ENCODE peak calls at places on chromosomes 2 and 18, in nine cellular contexts. A is CD8-positive, alpha-beta memory T cell; N is IMR-90; V is neuronal stem cell; D is adrenal gland; J is psoas muscle; R is CD8-positive, alpha-beta T cell; F is CD4-positive, CD25-positive, alpha-beta regulatory T cell; L is tibial artery. M is an unnamed sample.

GRCh38 chr2:12091201-12091806 is 344.9 kb downstream of the LPIN1 start:
- DNase-seq in A (no peak), N (no peak), V (no peak), D (no peak), J (no peak), R (no peak), F (no peak), L (no peak), M (no peak)

GRCh38 chr2:119431976-119432881 is 575 bp downstream of the TMEM37 start:
- DNase-seq in A (no peak), N (peak; percentile 9), V (no peak), D (peak; percentile 62), J (no peak), R (no peak), F (no peak), L (no peak), M (no peak)

GRCh38 chr2:237720962-237721361 is 77.6 kb upstream of the RBM44 start:
- DNase-seq in A (no peak), N (peak; percentile 83), V (no peak), D (no peak), J (no peak), R (no peak), F (no peak), L (no peak), M (no peak)

GRCh38 chr18:46373787-46374186 is 269.6 kb downstream of the HAUS1 start:
- DNase-seq in A (no peak), N (no peak), V (no peak), D (no peak), J (no peak), R (no peak), F (no peak), L (no peak), M (no peak)

GRCh38 chr2:197261808-197262226 is 48.8 kb downstream of the ANKRD44 start:
- DNase-seq in A (no peak), N (peak; percentile 71), V (no peak), D (no peak), J (no peak), R (no peak), F (no peak), L (no peak), M (no peak)

GRCh38 chr2:217993817-217994459 is 8.9 kb downstream of the TNS1 start:
- DNase-seq in A (peak; percentile 14), N (peak; percentile 45), V (peak; percentile 59), D (peak; percentile 81), J (peak; percentile 88), R (peak; percentile 63), F (no peak), L (no peak), M (peak; percentile 77)

GRCh38 chr2:98663521-98664090 is 55.2 kb downstream of the UNC50 start:
- DNase-seq in A (no peak), N (no peak), V (no peak), D (no peak), J (no peak), R (peak; percentile 27), F (no peak), L (no peak), M (no peak)

GRCh38 chr2:160878622-160879021 is 281.6 kb upstream of the TANK start:
- DNase-seq in A (no peak), N (no peak), V (no peak), D (no peak), J (no peak), R (no peak), F (no peak), L (no peak), M (no peak)

GRCh38 chr2:28710545-28710944 is 41.1 kb upstream of the PPP1CB start:
- DNase-seq in A (no peak), N (no peak), V (no peak), D (no peak), J (no peak), R (no peak), F (no peak), L (no peak), M (no peak)

GRCh38 chr2:229869226-229869625 is 52.6 kb downstream of the TRIP12 start:
- DNase-seq in A (no peak), N (no peak), V (no peak), D (no peak), J (no peak), R (no peak), F (no peak), L (no peak), M (no peak)

GRCh38 chr2:20241973-20242726 is 17.2 kb upstream of the SDC1 start:
- DNase-seq in A (no peak), N (no peak), V (no peak), D (no peak), J (no peak), R (peak; percentile 34), F (no peak), L (no peak), M (no peak)

GRCh38 chr18:63564576-63564975 is 22.4 kb downstream of the SERPINB12 start:
- DNase-seq in A (no peak), N (no peak), V (no peak), D (no peak), J (no peak), R (no peak), F (no peak), L (no peak), M (no peak)

GRCh38 chr2:72830273-72830672 is 4.4 kb upstream of the EXOC6B start:
- DNase-seq in A (no peak), N (no peak), V (no peak), D (no peak), J (no peak), R (no peak), F (no peak), L (no peak), M (no peak)

GRCh38 chr2:85958731-85959130 is 69.9 kb upstream of the ST3GAL5 start:
- DNase-seq in A (no peak), N (no peak), V (no peak), D (no peak), J (no peak), R (no peak), F (no peak), L (no peak), M (no peak)

GRCh38 chr2:44937688-44938240 is 3.7 kb upstream of the SIX3 start:
- DNase-seq in A (no peak), N (no peak), V (peak; percentile 86), D (no peak), J (peak; percentile 49), R (no peak), F (no peak), L (no peak), M (no peak)

GRCh38 chr2:173373286-173373685 is 18.6 kb downstream of the CDCA7 start:
- DNase-seq in A (no peak), N (peak; percentile 13), V (no peak), D (no peak), J (no peak), R (no peak), F (no peak), L (no peak), M (no peak)

GRCh38 chr2:69933839-69934613 is 19.1 kb downstream of the MXD1 start:
- DNase-seq in A (no peak), N (peak; percentile 93), V (no peak), D (peak; percentile 47), J (no peak), R (no peak), F (no peak), L (peak; percentile 41), M (no peak)

GRCh38 chr2:20219763-20220380 is 5.1 kb downstream of the SDC1 start:
- DNase-seq in A (no peak), N (no peak), V (no peak), D (no peak), J (no peak), R (no peak), F (no peak), L (no peak), M (no peak)

GRCh38 chr18:13103366-13103765 is 112.2 kb downstream of the CEP192 start:
- DNase-seq in A (no peak), N (no peak), V (no peak), D (no peak), J (no peak), R (no peak), F (no peak), L (no peak), M (no peak)

DNA sequence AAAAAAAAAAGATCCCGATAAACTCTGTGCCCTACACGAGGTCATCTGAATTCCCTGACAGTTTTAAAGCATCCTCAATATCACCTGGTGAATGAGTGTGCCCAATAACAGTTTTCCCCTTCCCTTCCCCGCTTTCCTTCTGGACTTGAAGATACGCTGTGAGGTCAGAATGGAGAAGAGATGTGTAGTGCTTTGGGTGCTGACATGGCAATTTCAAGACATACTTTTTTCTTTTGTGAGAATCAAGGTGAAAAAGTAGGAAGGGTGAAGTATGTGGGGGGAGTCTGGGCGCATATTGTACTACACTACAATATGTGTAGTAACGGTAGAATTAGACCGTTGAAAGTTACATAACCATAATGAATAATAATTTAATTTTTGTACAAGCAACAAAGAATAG is 21.7 kb downstream of the DNAJC27 start:
- DNase-seq in A (no peak), N (no peak), V (no peak), D (no peak), J (no peak), R (no peak), F (no peak), L (no peak), M (no peak)
- H3K36me3 ChIP-seq in A (peaks cover 26% of the 10 kb centered on the region), N (peaks cover 14% of the 10 kb centered on the region), V (peaks cover 21% of the 10 kb centered on the region), D (no peaks in the 10 kb centered on the region), J (peaks cover 6% of the 10 kb centered on the region), R (peaks cover 34% of the 10 kb centered on the region), F (peaks cover 48% of the 10 kb centered on the region), L (peaks cover 45% of the 10 kb centered on the region), M (no peaks in the 10 kb centered on the region)

DNA sequence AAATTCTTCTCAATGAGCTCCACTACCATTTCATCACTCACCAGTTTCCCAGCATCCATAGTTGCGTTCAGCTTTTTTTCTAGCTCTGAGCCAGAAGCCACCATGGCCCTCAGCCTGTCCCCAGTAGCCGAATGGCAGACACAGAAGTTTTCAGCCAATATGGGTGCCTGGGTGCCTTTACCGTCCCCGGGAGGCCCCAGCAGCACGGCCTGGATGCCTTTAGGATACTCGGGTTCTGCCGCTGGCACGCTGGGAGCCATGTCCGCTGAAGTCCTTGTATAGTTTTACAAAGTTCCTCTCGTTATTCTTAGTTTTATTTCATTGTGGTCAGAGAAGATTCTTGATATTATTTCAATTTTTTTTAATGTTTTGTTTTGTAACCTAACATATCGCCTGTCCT is 187.2 kb downstream of the MEMO1 start:
- DNase-seq in A (no peak), N (no peak), V (no peak), D (no peak), J (no peak), R (no peak), F (no peak), L (no peak), M (no peak)
- H3K4me3 ChIP-seq in A (no peak overlapping the region), N (no peak overlapping the region), V (no peak overlapping the region), D (no peak overlapping the region), J (no peak overlapping the region), R (no peak overlapping the region), F (no peak overlapping the region), L (no peak overlapping the region), M (no peak overlapping the region)

GRCh38 chr18:61718944-61719343 is 173.9 kb downstream of the RNF152 start:
- DNase-seq in A (no peak), N (no peak), V (no peak), D (no peak), J (no peak), R (no peak), F (no peak), L (no peak), M (no peak)
- H3K4me1 ChIP-seq in A (no peaks in the 10 kb centered on the region), N (no peaks in the 10 kb centered on the region), V (no peaks in the 10 kb centered on the region), D (no peaks in the 10 kb centered on the region), J (no peaks in the 10 kb centered on the region), R (no peaks in the 10 kb centered on the region), F (no peaks in the 10 kb centered on the region), L (no peaks in the 10 kb centered on the region), M (no peaks in the 10 kb centered on the region)

DNA sequence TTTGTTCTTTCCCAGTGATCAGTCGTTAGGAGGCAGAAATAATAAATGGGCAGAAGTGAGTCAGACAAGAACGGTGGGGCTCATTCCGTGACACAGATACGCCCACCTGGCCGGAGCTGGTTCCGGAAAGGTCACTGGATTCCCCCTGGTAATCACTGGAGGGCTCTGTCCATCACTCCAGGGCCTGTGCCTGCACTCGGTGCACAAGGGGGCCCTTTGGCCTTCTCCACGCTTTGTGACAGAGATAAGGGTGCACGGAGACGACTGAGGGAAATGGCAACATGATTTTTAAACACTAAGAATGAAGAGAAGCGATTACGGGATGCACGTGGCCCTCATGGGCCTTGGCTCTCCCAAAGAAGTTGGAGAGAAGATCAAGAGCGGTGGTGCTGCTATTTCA is 84.4 kb downstream of the PTGR3 start:
- DNase-seq in A (no peak), N (no peak), V (no peak), D (no peak), J (no peak), R (no peak), F (no peak), L (no peak), M (no peak)
- H3K36me3 ChIP-seq in A (no peaks in the 10 kb centered on the region), N (no peaks in the 10 kb centered on the region), V (no peaks in the 10 kb centered on the region), D (no peaks in the 10 kb centered on the region), J (no peaks in the 10 kb centered on the region), R (no peaks in the 10 kb centered on the region), F (no peaks in the 10 kb centered on the region), L (no peaks in the 10 kb centered on the region), M (no peaks in the 10 kb centered on the region)

M was measured in testis.